ENCODE peak calls at places on chromosome 13, in seven cellular contexts. One of them, this sample, is unnamed.

GRCh38 chr13:44351505-44351854 is 22.1 kb upstream of the SERP2 start:
- DNase-seq in uterus: no peak
- DNase-seq in brain microvascular endothelial cell: no peak
- DNase-seq in fibroblast of lung: no peak
- DNase-seq in PC-3: no peak
- DNase-seq in heart right ventricle: no peak
- DNase-seq in CD8-positive, alpha-beta memory T cell: no peak
- DNase-seq in this sample: no peak

GRCh38 chr13:85406269-85406975 is 392.8 kb downstream of the SLITRK6 start:
- DNase-seq in uterus: no peak
- DNase-seq in PC-3: no peak
- DNase-seq in fibroblast of lung: no peak
- DNase-seq in CD8-positive, alpha-beta memory T cell: no peak
- DNase-seq in heart right ventricle: no peak
- DNase-seq in brain microvascular endothelial cell: no peak
- DNase-seq in this sample: no peak

GRCh38 chr13:99377641-99378040 is 70.4 kb upstream of the GPR183 start:
- DNase-seq in heart right ventricle: no peak
- DNase-seq in brain microvascular endothelial cell: no peak
- DNase-seq in CD8-positive, alpha-beta memory T cell: no peak
- DNase-seq in fibroblast of lung: no peak
- DNase-seq in uterus: no peak
- DNase-seq in PC-3: no peak
- DNase-seq in this sample: no peak

GRCh38 chr13:76043882-76044281 is 407.8 kb downstream of the LMO7 start:
- DNase-seq in CD8-positive, alpha-beta memory T cell: no peak
- DNase-seq in brain microvascular endothelial cell: no peak
- DNase-seq in uterus: no peak
- DNase-seq in heart right ventricle: no peak
- DNase-seq in PC-3: no peak
- DNase-seq in fibroblast of lung: no peak
- DNase-seq in this sample: peak; percentile 25

GRCh38 chr13:68806125-68806524 is 1301.5 kb upstream of the ATXN8OS start:
- DNase-seq in brain microvascular endothelial cell: no peak
- DNase-seq in uterus: no peak
- DNase-seq in fibroblast of lung: no peak
- DNase-seq in CD8-positive, alpha-beta memory T cell: no peak
- DNase-seq in heart right ventricle: no peak
- DNase-seq in PC-3: no peak
- DNase-seq in this sample: no peak

GRCh38 chr13:67278230-67278629 is 48.1 kb upstream of the PCDH9 start:
- DNase-seq in uterus: no peak
- DNase-seq in PC-3: peak; percentile 27
- DNase-seq in brain microvascular endothelial cell: peak; percentile 90
- DNase-seq in CD8-positive, alpha-beta memory T cell: no peak
- DNase-seq in fibroblast of lung: peak; percentile 98
- DNase-seq in heart right ventricle: no peak
- DNase-seq in this sample: no peak

GRCh38 chr13:107144432-107144831 is 576.5 kb upstream of the ARGLU1 start:
- DNase-seq in PC-3: peak; percentile 12
- DNase-seq in uterus: no peak
- DNase-seq in heart right ventricle: no peak
- DNase-seq in brain microvascular endothelial cell: no peak
- DNase-seq in fibroblast of lung: peak; percentile 11
- DNase-seq in CD8-positive, alpha-beta memory T cell: no peak
- DNase-seq in this sample: peak; percentile 7

GRCh38 chr13:106591299-106591698 is 23.4 kb upstream of the ARGLU1 start:
- DNase-seq in brain microvascular endothelial cell: no peak
- DNase-seq in PC-3: no peak
- DNase-seq in fibroblast of lung: no peak
- DNase-seq in heart right ventricle: no peak
- DNase-seq in CD8-positive, alpha-beta memory T cell: no peak
- DNase-seq in uterus: no peak
- DNase-seq in this sample: no peak

GRCh38 chr13:81142306-81142999 is 801.5 kb upstream of the SPRY2 start:
- DNase-seq in heart right ventricle: no peak
- DNase-seq in PC-3: peak; percentile 45
- DNase-seq in uterus: no peak
- DNase-seq in brain microvascular endothelial cell: no peak
- DNase-seq in CD8-positive, alpha-beta memory T cell: no peak
- DNase-seq in fibroblast of lung: no peak
- DNase-seq in this sample: no peak

GRCh38 chr13:60000986-60001385 is 162.7 kb downstream of the DIAPH3 start:
- DNase-seq in uterus: no peak
- DNase-seq in CD8-positive, alpha-beta memory T cell: no peak
- DNase-seq in heart right ventricle: no peak
- DNase-seq in fibroblast of lung: no peak
- DNase-seq in PC-3: no peak
- DNase-seq in brain microvascular endothelial cell: no peak
- DNase-seq in this sample: no peak

GRCh38 chr13:99278199-99278598 is 20.0 kb upstream of the GPR18 start:
- DNase-seq in heart right ventricle: no peak
- DNase-seq in fibroblast of lung: no peak
- DNase-seq in CD8-positive, alpha-beta memory T cell: no peak
- DNase-seq in uterus: no peak
- DNase-seq in PC-3: no peak
- DNase-seq in brain microvascular endothelial cell: no peak
- DNase-seq in this sample: no peak

GRCh38 chr13:50594276-50594970 is 249.1 kb downstream of the DLEU7 start:
- DNase-seq in PC-3: no peak
- DNase-seq in CD8-positive, alpha-beta memory T cell: no peak
- DNase-seq in fibroblast of lung: no peak
- DNase-seq in heart right ventricle: no peak
- DNase-seq in uterus: no peak
- DNase-seq in brain microvascular endothelial cell: no peak
- DNase-seq in this sample: no peak

GRCh38 chr13:37395544-37395943 is 203.0 kb downstream of the POSTN start:
- DNase-seq in heart right ventricle: no peak
- DNase-seq in CD8-positive, alpha-beta memory T cell: no peak
- DNase-seq in uterus: no peak
- DNase-seq in brain microvascular endothelial cell: no peak
- DNase-seq in fibroblast of lung: peak; percentile 41
- DNase-seq in PC-3: no peak
- DNase-seq in this sample: no peak

DNA sequence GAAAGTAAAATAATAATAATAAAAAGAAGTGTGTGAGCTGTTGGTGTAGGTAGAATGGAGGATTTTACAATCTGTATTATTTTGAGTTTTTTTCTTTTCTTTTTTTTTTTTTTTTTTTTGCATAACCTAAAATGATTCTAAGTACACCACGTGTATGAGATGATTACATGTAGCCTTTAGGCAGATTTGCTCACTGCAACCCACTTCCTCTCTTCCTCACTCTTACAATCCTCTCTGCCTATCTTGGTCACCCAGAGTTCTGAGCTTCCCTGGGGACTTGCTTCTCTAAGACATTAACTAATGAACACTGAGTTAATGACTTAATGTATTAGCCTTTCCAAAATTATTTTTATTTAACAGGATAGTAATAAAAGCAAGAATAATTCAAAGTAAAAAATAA is 1169.6 kb downstream of the EFNB2 start:
- DNase-seq in fibroblast of lung: no peak
- DNase-seq in uterus: no peak
- DNase-seq in CD8-positive, alpha-beta memory T cell: no peak
- DNase-seq in PC-3: no peak
- DNase-seq in brain microvascular endothelial cell: no peak
- DNase-seq in heart right ventricle: no peak
- DNase-seq in this sample: peak; percentile 37
- H3K4me3 ChIP-seq in fibroblast of lung: no peak overlapping the region
- H3K4me3 ChIP-seq in uterus: no peak overlapping the region
- H3K4me3 ChIP-seq in CD8-positive, alpha-beta memory T cell: no peak overlapping the region
- H3K4me3 ChIP-seq in PC-3: no peak overlapping the region
- H3K4me3 ChIP-seq in brain microvascular endothelial cell: no peak overlapping the region
- H3K4me3 ChIP-seq in heart right ventricle: no peak overlapping the region
- H3K4me3 ChIP-seq in this sample: no peak overlapping the region

GRCh38 chr13:46367622-46368327 is 19.3 kb downstream of the RUBCNL start:
- DNase-seq in fibroblast of lung: peak; percentile 64
- DNase-seq in heart right ventricle: no peak
- DNase-seq in uterus: no peak
- DNase-seq in CD8-positive, alpha-beta memory T cell: no peak
- DNase-seq in brain microvascular endothelial cell: peak; percentile 63
- DNase-seq in PC-3: peak; percentile 13
- DNase-seq in this sample: peak; percentile 19

GRCh38 chr13:46373623-46374022 is 13.4 kb downstream of the RUBCNL start:
- DNase-seq in heart right ventricle: no peak
- DNase-seq in brain microvascular endothelial cell: no peak
- DNase-seq in fibroblast of lung: no peak
- DNase-seq in uterus: no peak
- DNase-seq in PC-3: no peak
- DNase-seq in CD8-positive, alpha-beta memory T cell: no peak
- DNase-seq in this sample: no peak

GRCh38 chr13:46372071-46372470 is 15.0 kb downstream of the RUBCNL start:
- DNase-seq in fibroblast of lung: no peak
- DNase-seq in CD8-positive, alpha-beta memory T cell: no peak
- DNase-seq in PC-3: no peak
- DNase-seq in uterus: no peak
- DNase-seq in brain microvascular endothelial cell: no peak
- DNase-seq in heart right ventricle: no peak
- DNase-seq in this sample: no peak

GRCh38 chr13:46374710-46375109 is 12.3 kb downstream of the RUBCNL start:
- DNase-seq in brain microvascular endothelial cell: no peak
- DNase-seq in CD8-positive, alpha-beta memory T cell: no peak
- DNase-seq in uterus: no peak
- DNase-seq in heart right ventricle: no peak
- DNase-seq in PC-3: peak; percentile 16
- DNase-seq in fibroblast of lung: no peak
- DNase-seq in this sample: no peak

DNA sequence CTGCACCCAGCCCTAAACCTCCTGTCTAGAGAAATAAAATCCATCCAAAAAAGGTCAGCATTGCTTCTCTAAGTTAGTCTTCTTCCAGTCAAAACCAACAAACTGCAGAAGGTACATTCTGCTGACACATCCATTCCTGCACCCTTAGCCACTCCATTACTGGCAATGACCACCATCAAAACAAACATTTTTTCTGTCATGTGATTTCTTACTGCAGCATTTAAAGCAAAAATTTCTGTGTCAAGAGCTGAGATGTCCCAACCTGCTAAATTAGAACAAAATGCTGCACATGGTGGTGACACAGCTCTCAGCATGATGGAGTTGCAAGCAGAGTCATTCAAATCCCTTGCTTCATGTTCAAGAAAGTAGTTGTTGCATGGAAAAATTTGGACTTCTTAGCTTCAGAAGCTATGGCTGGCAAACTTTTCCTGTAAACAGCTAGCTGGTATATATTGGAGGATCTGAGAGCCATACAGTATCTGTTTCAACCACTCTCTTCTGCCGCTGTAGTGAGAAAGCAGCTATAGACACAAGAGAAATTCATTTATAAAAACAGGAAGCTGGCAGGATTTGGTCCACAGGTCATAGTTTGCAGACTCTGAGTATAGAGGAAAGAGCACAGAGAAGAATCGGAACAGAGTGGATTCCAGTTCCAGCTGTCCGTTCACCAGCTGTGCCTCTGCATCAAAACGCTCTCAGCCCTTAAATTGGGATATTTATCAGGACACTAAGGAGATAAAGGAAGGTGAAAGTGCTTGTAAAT is 17.4 kb downstream of the RUBCNL start:
- DNase-seq in heart right ventricle: no peak
- DNase-seq in fibroblast of lung: peak; percentile 79
- DNase-seq in CD8-positive, alpha-beta memory T cell: no peak
- DNase-seq in PC-3: no peak
- DNase-seq in uterus: no peak
- DNase-seq in brain microvascular endothelial cell: peak; percentile 81
- DNase-seq in this sample: peak; percentile 39
- H3K4me3 ChIP-seq in heart right ventricle: no peak overlapping the region
- H3K4me3 ChIP-seq in fibroblast of lung: no peak overlapping the region
- H3K4me3 ChIP-seq in CD8-positive, alpha-beta memory T cell: no peak overlapping the region
- H3K4me3 ChIP-seq in PC-3: no peak overlapping the region
- H3K4me3 ChIP-seq in uterus: no peak overlapping the region
- H3K4me3 ChIP-seq in brain microvascular endothelial cell: no peak overlapping the region
- H3K4me3 ChIP-seq in this sample: no peak overlapping the region

GRCh38 chr13:112711528-112712265 is 21.9 kb downstream of the ATP11A start:
- DNase-seq in fibroblast of lung: peak; percentile 98
- DNase-seq in heart right ventricle: peak; percentile 88
- DNase-seq in PC-3: peak; percentile 77
- DNase-seq in uterus: peak; percentile 93
- DNase-seq in CD8-positive, alpha-beta memory T cell: no peak
- DNase-seq in brain microvascular endothelial cell: peak; percentile 88
- DNase-seq in this sample: peak; percentile 95
- H3K4me3 ChIP-seq in fibroblast of lung: peak overlapping the region; percentile 40
- H3K4me3 ChIP-seq in heart right ventricle: peak overlapping the region; percentile 31
- H3K4me3 ChIP-seq in PC-3: peak overlapping the region; percentile 45
- H3K4me3 ChIP-seq in uterus: peak overlapping the region; percentile 19
- H3K4me3 ChIP-seq in CD8-positive, alpha-beta memory T cell: no peak overlapping the region
- H3K4me3 ChIP-seq in brain microvascular endothelial cell: peak overlapping the region; percentile 35
- H3K4me3 ChIP-seq in this sample: peak overlapping the region; percentile 18

DNA sequence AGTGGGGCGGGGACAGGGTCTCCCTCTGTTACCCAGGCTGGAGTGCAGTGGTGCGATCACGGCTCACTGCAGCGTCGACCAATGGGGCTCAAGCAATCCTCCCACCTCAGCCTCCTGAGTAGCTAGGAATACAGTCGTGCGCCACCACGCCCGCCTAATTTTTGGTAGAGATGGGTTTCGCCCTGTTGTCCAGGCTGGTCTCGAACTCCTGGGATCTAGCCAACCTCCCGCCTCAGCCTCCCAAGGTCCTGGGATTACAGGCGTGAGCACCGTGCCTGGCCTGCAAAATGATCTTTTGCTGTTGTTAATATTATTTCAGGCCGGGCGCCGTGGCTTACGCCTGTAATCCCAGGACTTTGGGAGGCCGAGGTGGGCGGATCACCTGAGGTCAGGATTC is 621 bp upstream of the TGDS start:
- DNase-seq in PC-3: no peak
- DNase-seq in brain microvascular endothelial cell: no peak
- DNase-seq in fibroblast of lung: no peak
- DNase-seq in CD8-positive, alpha-beta memory T cell: no peak
- DNase-seq in heart right ventricle: peak; percentile 6
- DNase-seq in uterus: peak; percentile 24
- DNase-seq in this sample: no peak
- H3K4me3 ChIP-seq in PC-3: peak overlapping the region; percentile 94
- H3K4me3 ChIP-seq in brain microvascular endothelial cell: peak overlapping the region; percentile 97
- H3K4me3 ChIP-seq in fibroblast of lung: peak overlapping the region; percentile 83
- H3K4me3 ChIP-seq in CD8-positive, alpha-beta memory T cell: peak overlapping the region; percentile 98
- H3K4me3 ChIP-seq in heart right ventricle: peak overlapping the region; percentile 76
- H3K4me3 ChIP-seq in uterus: peak overlapping the region; percentile 79
- H3K4me3 ChIP-seq in this sample: peak overlapping the region; percentile 90

DNA sequence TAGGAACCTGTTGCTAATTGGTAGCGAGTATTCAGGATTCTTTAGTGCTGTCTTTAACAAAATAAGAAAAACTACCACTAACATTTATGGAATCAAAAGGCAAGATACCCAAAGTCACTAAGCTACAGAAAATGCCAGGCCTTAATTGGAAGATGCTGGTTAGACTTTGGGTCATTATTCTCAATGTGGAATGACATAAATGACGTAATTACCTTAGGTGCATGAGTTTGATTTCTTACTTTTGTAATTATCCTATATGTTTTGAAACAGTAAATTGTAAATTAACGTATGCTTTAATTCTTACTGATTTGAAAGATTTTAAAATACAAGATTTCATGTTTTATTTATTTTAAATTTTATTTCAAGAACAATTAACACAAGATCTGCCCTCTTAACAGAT is 25.0 kb downstream of the SGCG start:
- DNase-seq in PC-3: no peak
- DNase-seq in CD8-positive, alpha-beta memory T cell: no peak
- DNase-seq in heart right ventricle: no peak
- DNase-seq in fibroblast of lung: no peak
- DNase-seq in uterus: no peak
- DNase-seq in brain microvascular endothelial cell: no peak
- DNase-seq in this sample: no peak
- H3K4me3 ChIP-seq in PC-3: no peak overlapping the region
- H3K4me3 ChIP-seq in CD8-positive, alpha-beta memory T cell: no peak overlapping the region
- H3K4me3 ChIP-seq in heart right ventricle: no peak overlapping the region
- H3K4me3 ChIP-seq in fibroblast of lung: no peak overlapping the region
- H3K4me3 ChIP-seq in uterus: no peak overlapping the region
- H3K4me3 ChIP-seq in brain microvascular endothelial cell: no peak overlapping the region
- H3K4me3 ChIP-seq in this sample: no peak overlapping the region